ENCODE peak calls at places on chromosome 3, in nine cellular contexts. K is pancreas, C is PC-9, M is cardiac muscle cell, E is tibial artery, V is A673, N is heart left ventricle, B is IMR-90, P is Peyer's patch. Z is an unnamed sample.

GRCh38 chr3:28320981-28321380 is 27.5 kb upstream of the ZCWPW2 start:
- DNase-seq in B (no peak), V (no peak), K (no peak), N (no peak), C (no peak), E (no peak), M (no peak), P (no peak), Z (no peak)

GRCh38 chr3:54642147-54642546 is 285.7 kb downstream of the LRTM1 start:
- DNase-seq in B (no peak), C (no peak), N (no peak), P (no peak), M (no peak), K (no peak), V (no peak), E (no peak), Z (no peak)

GRCh38 chr3:150345021-150345538 is 63.0 kb upstream of the TSC22D2 start:
- DNase-seq in E (no peak), M (no peak), V (no peak), P (no peak), K (peak; percentile 20), B (no peak), N (no peak), C (peak; percentile 88), Z (no peak)

GRCh38 chr3:69204315-69204957 is 82.0 kb upstream of the LMOD3 start:
- DNase-seq in V (peak; percentile 8), B (peak; percentile 22), N (peak; percentile 61), C (no peak), P (no peak), M (no peak), E (no peak), K (no peak), Z (no peak)

GRCh38 chr3:153881201-153881600 is 240.0 kb upstream of the ARHGEF26 start:
- DNase-seq in M (no peak), N (no peak), V (no peak), E (no peak), K (no peak), B (no peak), P (no peak), C (no peak), Z (no peak)

GRCh38 chr3:157582634-157582968 is 79.4 kb upstream of the VEPH1 start:
- DNase-seq in P (no peak), V (no peak), C (no peak), E (no peak), M (no peak), B (no peak), K (no peak), N (no peak), Z (no peak)

GRCh38 chr3:52633786-52634185 is 51.9 kb downstream of the PBRM1 start:
- DNase-seq in N (no peak), M (no peak), C (no peak), V (no peak), B (peak; percentile 56), K (no peak), E (no peak), P (no peak), Z (no peak)

GRCh38 chr3:11509175-11510000 is 134.3 kb downstream of the VGLL4 start:
- DNase-seq in K (peak; percentile 74), P (peak; percentile 25), C (no peak), B (peak; percentile 96), N (peak; percentile 78), M (peak; percentile 75), V (peak; percentile 84), E (peak; percentile 86), Z (peak; percentile 70)

GRCh38 chr3:47266709-47267489 is 15.7 kb downstream of the KIF9 start:
- DNase-seq in P (peak; percentile 56), N (peak; percentile 94), K (peak; percentile 49), B (peak; percentile 96), C (peak; percentile 80), V (peak; percentile 80), M (peak; percentile 26), E (peak; percentile 84), Z (peak; percentile 88)

GRCh38 chr3:182809523-182809922 is 16.2 kb downstream of the ATP11B start:
- DNase-seq in V (no peak), M (no peak), N (no peak), P (no peak), K (no peak), E (no peak), B (no peak), C (no peak), Z (no peak)

GRCh38 chr3:87173776-87174175 is 53.3 kb upstream of the CHMP2B start:
- DNase-seq in B (no peak), E (no peak), M (no peak), C (no peak), N (no peak), P (no peak), K (no peak), V (peak; percentile 15), Z (no peak)

GRCh38 chr3:183584246-183584913 is 28.9 kb upstream of the KLHL6 start:
- DNase-seq in C (no peak), N (peak; percentile 65), M (peak; percentile 21), V (no peak), K (no peak), B (peak; percentile 53), E (no peak), P (no peak), Z (peak; percentile 64)

GRCh38 chr3:45647148-45647619 is 42.0 kb upstream of the SACM1L start:
- DNase-seq in K (no peak), N (no peak), M (no peak), B (peak; percentile 94), P (no peak), C (no peak), E (peak; percentile 30), V (no peak), Z (no peak)

GRCh38 chr3:8197384-8197783 is 304.2 kb upstream of the LMCD1 start:
- DNase-seq in E (no peak), P (no peak), N (no peak), V (no peak), K (no peak), M (no peak), B (no peak), C (no peak), Z (no peak)

GRCh38 chr3:186070996-186071395 is 37.9 kb downstream of the ETV5 start:
- DNase-seq in B (peak; percentile 16), P (no peak), N (no peak), K (no peak), M (no peak), C (no peak), E (no peak), V (no peak), Z (no peak)

GRCh38 chr3:45038096-45038455 is 12.0 kb downstream of the CLEC3B start:
- DNase-seq in C (no peak), M (no peak), N (no peak), P (no peak), K (no peak), V (no peak), B (no peak), E (no peak), Z (no peak)

GRCh38 chr3:177928156-177928555 is 608.1 kb upstream of the KCNMB2 start:
- DNase-seq in B (peak; percentile 51), V (peak; percentile 28), C (no peak), K (no peak), N (no peak), E (no peak), P (no peak), M (no peak), Z (no peak)

GRCh38 chr3:150070271-150070670 is 99.6 kb upstream of the PFN2 start:
- DNase-seq in P (no peak), V (no peak), B (no peak), M (no peak), C (no peak), K (no peak), N (no peak), E (no peak), Z (no peak)

GRCh38 chr3:177947901-177948300 is 588.3 kb upstream of the KCNMB2 start:
- DNase-seq in P (no peak), K (no peak), M (no peak), N (no peak), V (no peak), C (no peak), E (no peak), B (no peak), Z (no peak)

GRCh38 chr3:12856626-12857025 is 15.3 kb upstream of the RPL32 start:
- DNase-seq in K (no peak), P (no peak), N (no peak), V (no peak), C (no peak), B (no peak), M (peak; percentile 15), E (no peak), Z (no peak)

GRCh38 chr3:137020315-137020714 is 62.5 kb downstream of the IL20RB start:
- DNase-seq in M (no peak), E (no peak), C (no peak), V (no peak), N (no peak), P (no peak), B (peak; percentile 27), K (no peak), Z (no peak)

GRCh38 chr3:171351676-171352075 is 108.5 kb downstream of the TNIK start:
- DNase-seq in C (peak; percentile 63), M (no peak), B (peak; percentile 92), V (peak; percentile 66), P (no peak), N (no peak), K (no peak), E (no peak), Z (no peak)
- H3K4me1 ChIP-seq in C (peaks cover 90% of the 10 kb centered on the region), M (peaks cover 30% of the 10 kb centered on the region), B (peaks cover 3% of the 10 kb centered on the region), V (peaks cover 33% of the 10 kb centered on the region), P (no peaks in the 10 kb centered on the region), N (peaks cover 28% of the 10 kb centered on the region), K (peaks cover 25% of the 10 kb centered on the region), E (peaks cover 39% of the 10 kb centered on the region), Z (peaks cover 43% of the 10 kb centered on the region)

GRCh38 chr3:128278761-128279593 is 125.7 kb downstream of the EEFSEC start:
- DNase-seq in M (peak; percentile 30), V (peak; percentile 50), C (no peak), B (peak; percentile 82), P (no peak), N (peak; percentile 72), K (peak; percentile 32), E (peak; percentile 36), Z (peak; percentile 80)
- TF ChIP-seq CTCF in M (peak; percentile 13), V (no peak), C (no peak), B (no peak), P (no peak), N (no peak), K (no peak), E (no peak), Z (no peak)

GRCh38 chr3:127452321-127452821 is 138.2 kb downstream of the TPRA1 start:
- DNase-seq in C (no peak), B (no peak), M (no peak), K (no peak), P (no peak), N (no peak), E (peak; percentile 12), V (no peak), Z (no peak)
- H3K27me3 ChIP-seq in C (peaks cover 63% of the 10 kb centered on the region), B (peaks cover 31% of the 10 kb centered on the region), M (peaks cover 67% of the 10 kb centered on the region), K (no peaks in the 10 kb centered on the region), P (peaks cover 5% of the 10 kb centered on the region), N (peaks cover 45% of the 10 kb centered on the region), E (no peaks in the 10 kb centered on the region), V (peaks cover 38% of the 10 kb centered on the region), Z (peaks cover 86% of the 10 kb centered on the region)

GRCh38 chr3:31945738-31946052 is 35.4 kb downstream of the OSBPL10 start:
- DNase-seq in P (no peak), V (no peak), B (peak; percentile 73), K (no peak), M (no peak), C (no peak), N (no peak), E (no peak), Z (no peak)
- H3K4me1 ChIP-seq in P (peaks cover 2% of the 10 kb centered on the region), V (no peaks in the 10 kb centered on the region), B (peaks cover 3% of the 10 kb centered on the region), K (no peaks in the 10 kb centered on the region), M (peaks cover 5% of the 10 kb centered on the region), C (peaks cover 12% of the 10 kb centered on the region), N (peaks cover 22% of the 10 kb centered on the region), E (peaks cover 13% of the 10 kb centered on the region), Z (peaks cover 45% of the 10 kb centered on the region)

Z was measured in left ventricle myocardium inferior.